ENCODE peak calls at places on chromosomes 5 and 9, in four cellular contexts. One of them, this sample, is unnamed.
A peak's percentile ranks its signal among the peaks of the same experiment; 100 is the strongest.

GRCh38 chr5:111983459-111983858 is 226.5 kb upstream of the NREP start:
- DNase-seq in erythroblast: no peak
- DNase-seq in endothelial cell: no peak
- DNase-seq in left ventricle myocardium inferior: no peak
- DNase-seq in this sample: no peak

GRCh38 chr9:6915635-6916034 is 157.9 kb downstream of the KDM4C start:
- DNase-seq in erythroblast: no peak
- DNase-seq in endothelial cell: no peak
- DNase-seq in left ventricle myocardium inferior: no peak
- DNase-seq in this sample: no peak

GRCh38 chr9:96574455-96574854 is 45.2 kb downstream of the CDC14B start:
- DNase-seq in erythroblast: no peak
- DNase-seq in endothelial cell: no peak
- DNase-seq in left ventricle myocardium inferior: no peak
- DNase-seq in this sample: no peak

GRCh38 chr9:137075275-137075775 is 2.0 kb upstream of the UAP1L1 start:
- DNase-seq in erythroblast: no peak
- DNase-seq in endothelial cell: no peak
- DNase-seq in left ventricle myocardium inferior: no peak
- DNase-seq in this sample: no peak

GRCh38 chr5:59800375-59800893 is 93.1 kb downstream of the PDE4D start:
- DNase-seq in erythroblast: no peak
- DNase-seq in endothelial cell: no peak
- DNase-seq in left ventricle myocardium inferior: no peak
- DNase-seq in this sample: no peak

GRCh38 chr5:38825494-38825893 is 20.3 kb upstream of the OSMR start:
- DNase-seq in erythroblast: no peak
- DNase-seq in endothelial cell: no peak
- DNase-seq in left ventricle myocardium inferior: no peak
- DNase-seq in this sample: no peak

GRCh38 chr5:431711-432050 is 11.3 kb upstream of the EXOC3 start:
- DNase-seq in erythroblast: no peak
- DNase-seq in endothelial cell: no peak
- DNase-seq in left ventricle myocardium inferior: no peak
- DNase-seq in this sample: no peak

GRCh38 chr5:87329114-87329513 is 61.4 kb downstream of the RASA1 start:
- DNase-seq in erythroblast: no peak
- DNase-seq in endothelial cell: no peak
- DNase-seq in left ventricle myocardium inferior: no peak
- DNase-seq in this sample: no peak

GRCh38 chr9:114738581-114739316 is 56.8 kb upstream of the TEX48 start:
- DNase-seq in erythroblast: peak; percentile 56
- DNase-seq in endothelial cell: peak; percentile 71
- DNase-seq in left ventricle myocardium inferior: peak; percentile 56
- DNase-seq in this sample: peak; percentile 78

GRCh38 chr5:122126177-122126701 is 3.1 kb upstream of the ZNF474 start:
- DNase-seq in erythroblast: peak; percentile 6
- DNase-seq in endothelial cell: no peak
- DNase-seq in left ventricle myocardium inferior: no peak
- DNase-seq in this sample: no peak

This sample was measured in WERI-Rb-1.